ENCODE peak calls at places on chromosomes 11 and 22, in seven cellular contexts. T is activated T-cell treated with anti-CD3 and anti-CD28 coated beads, Interleukin-2, amount 50 U/mL, for 4 hours; D is sciatic nerve; Z is mucosa of descending colon; R is left lung; G is heart left ventricle; E is gastroesophageal sphincter. O is an unnamed sample.

GRCh38 chr11:100942016-100942415 is 187.6 kb downstream of the PGR start:
- ATAC-seq in T (no peak), D (no peak), Z (peak; percentile 49), R (no peak), G (peak; percentile 89), E (no peak), O (no peak)

GRCh38 chr11:117084992-117085391 is 13.2 kb downstream of the SIK3 start:
- ATAC-seq in T (no peak), D (no peak), Z (no peak), R (no peak), G (no peak), E (no peak), O (no peak)

GRCh38 chr11:125429807-125430678 is 66.0 kb downstream of the FEZ1 start:
- ATAC-seq in T (no peak), D (no peak), Z (no peak), R (no peak), G (no peak), E (no peak), O (no peak)

GRCh38 chr11:27972432-27973170 is 135.4 kb downstream of the KIF18A start:
- ATAC-seq in T (no peak), D (no peak), Z (no peak), R (peak; percentile 85), G (no peak), E (no peak), O (peak; percentile 24)

GRCh38 chr11:80595011-80595410 is 1154.2 kb upstream of the TENM4 start:
- ATAC-seq in T (no peak), D (no peak), Z (peak; percentile 70), R (peak; percentile 94), G (no peak), E (no peak), O (no peak)

GRCh38 chr22:29814003-29814402 is 24.1 kb downstream of the ASCC2 start:
- ATAC-seq in T (no peak), D (no peak), Z (no peak), R (no peak), G (peak; percentile 30), E (no peak), O (no peak)

GRCh38 chr11:17171916-17172315 is 35.9 kb downstream of the PIK3C2A start:
- ATAC-seq in T (no peak), D (no peak), Z (no peak), R (peak; percentile 34), G (no peak), E (peak; percentile 70), O (no peak)

GRCh38 chr11:16186680-16187079 is 169.7 kb downstream of the SOX6 start:
- ATAC-seq in T (no peak), D (no peak), Z (peak; percentile 41), R (no peak), G (no peak), E (no peak), O (no peak)

GRCh38 chr11:131693756-131694155 is 323.3 kb downstream of the NTM start:
- ATAC-seq in T (no peak), D (no peak), Z (no peak), R (no peak), G (no peak), E (no peak), O (no peak)

GRCh38 chr11:72773291-72773690 is 20.6 kb downstream of the STARD10 start:
- ATAC-seq in T (no peak), D (peak; percentile 72), Z (peak; percentile 18), R (peak; percentile 58), G (peak; percentile 59), E (peak; percentile 86), O (no peak)

GRCh38 chr11:117259417-117259816 is 26.9 kb downstream of the RNF214 start:
- ATAC-seq in T (no peak), D (no peak), Z (no peak), R (no peak), G (no peak), E (no peak), O (no peak)

GRCh38 chr11:88175004-88175706 is at the start of gene RAB38:
- ATAC-seq in T (peak; percentile 28), D (peak; percentile 54), Z (peak; percentile 78), R (peak; percentile 86), G (no peak), E (peak; percentile 46), O (peak; percentile 56)

GRCh38 chr11:117037279-117037951 is 60.8 kb downstream of the SIK3 start:
- ATAC-seq in T (peak; percentile 54), D (peak; percentile 24), Z (peak; percentile 64), R (peak; percentile 31), G (no peak), E (no peak), O (no peak)

GRCh38 chr11:84247129-84247528 is 961.0 kb upstream of the CCDC90B start:
- ATAC-seq in T (no peak), D (peak; percentile 74), Z (no peak), R (no peak), G (peak; percentile 84), E (no peak), O (no peak)

GRCh38 chr11:45846974-45847907 is at the start of gene CRY2:
- ATAC-seq in T (peak; percentile 91), D (peak; percentile 96), Z (peak; percentile 92), R (peak; percentile 95), G (peak; percentile 94), E (peak; percentile 95), O (peak; percentile 97)

GRCh38 chr11:59659981-59660380 is 8.9 kb downstream of the PATL1 start:
- ATAC-seq in T (no peak), D (no peak), Z (no peak), R (no peak), G (no peak), E (no peak), O (no peak)

GRCh38 chr22:27068121-27068520 is 410.7 kb downstream of the MIAT start:
- ATAC-seq in T (no peak), D (no peak), Z (no peak), R (no peak), G (no peak), E (no peak), O (no peak)

GRCh38 chr11:90204832-90205646 is 17.8 kb downstream of the CHORDC1 start:
- ATAC-seq in T (no peak), D (no peak), Z (peak; percentile 75), R (peak; percentile 87), G (no peak), E (no peak), O (no peak)

GRCh38 chr22:29139965-29140782 is 65.5 kb upstream of the EMID1 start:
- ATAC-seq in T (no peak), D (peak; percentile 87), Z (no peak), R (peak; percentile 78), G (no peak), E (peak; percentile 80), O (no peak)

GRCh38 chr11:116840224-116840745 is 2.9 kb upstream of the APOA1 start:
- ATAC-seq in T (no peak), D (no peak), Z (no peak), R (no peak), G (no peak), E (no peak), O (no peak)

GRCh38 chr11:97269527-97269926 is 879.7 kb downstream of the JRKL start:
- ATAC-seq in T (no peak), D (no peak), Z (no peak), R (no peak), G (no peak), E (no peak), O (no peak)

GRCh38 chr11:17798253-17798652 is 63.7 kb downstream of the KCNC1 start:
- ATAC-seq in T (no peak), D (no peak), Z (no peak), R (no peak), G (peak; percentile 90), E (peak; percentile 53), O (no peak)

GRCh38 chr11:77299528-77299993 is 1.9 kb downstream of the GDPD4 start:
- ATAC-seq in T (no peak), D (no peak), Z (peak; percentile 90), R (no peak), G (no peak), E (no peak), O (no peak)

GRCh38 chr22:42747701-42748513 is 27.2 kb upstream of the A4GALT start:
- ATAC-seq in T (no peak), D (no peak), Z (no peak), R (no peak), G (no peak), E (no peak), O (no peak)

GRCh38 chr11:130061017-130061416 is 8.7 kb upstream of the APLP2 start:
- ATAC-seq in T (no peak), D (no peak), Z (no peak), R (no peak), G (no peak), E (no peak), O (no peak)

GRCh38 chr22:36510966-36511881 is 4.4 kb upstream of the FOXRED2 start:
- ATAC-seq in T (no peak), D (no peak), Z (peak; percentile 28), R (peak; percentile 12), G (no peak), E (peak; percentile 11), O (no peak)

GRCh38 chr22:30047364-30047738 is 32.9 kb upstream of the HORMAD2 start:
- ATAC-seq in T (no peak), D (no peak), Z (peak; percentile 80), R (peak; percentile 24), G (no peak), E (no peak), O (no peak)

GRCh38 chr11:82967381-82967780 is 65.8 kb downstream of the DDIAS start:
- ATAC-seq in T (no peak), D (no peak), Z (no peak), R (no peak), G (no peak), E (no peak), O (no peak)

GRCh38 chr22:44573451-44573850 is 75.4 kb upstream of the RTL6 start:
- ATAC-seq in T (no peak), D (no peak), Z (no peak), R (no peak), G (no peak), E (no peak), O (no peak)

GRCh38 chr22:27874185-27874584 is 44.9 kb downstream of the PITPNB start:
- ATAC-seq in T (no peak), D (peak; percentile 72), Z (no peak), R (no peak), G (no peak), E (peak; percentile 46), O (no peak)

GRCh38 chr11:118126082-118126838 is 26.4 kb downstream of the SCN4B start:
- ATAC-seq in T (peak; percentile 18), D (no peak), Z (no peak), R (no peak), G (no peak), E (no peak), O (peak; percentile 69)

GRCh38 chr22:33450756-33451155 is 392.6 kb upstream of the SYN3 start:
- ATAC-seq in T (no peak), D (no peak), Z (no peak), R (no peak), G (no peak), E (no peak), O (no peak)

GRCh38 chr22:18048441-18048898 is 24.1 kb upstream of the MICAL3 start:
- ATAC-seq in T (no peak), D (peak; percentile 88), Z (peak; percentile 63), R (peak; percentile 68), G (no peak), E (no peak), O (no peak)

GRCh38 chr11:104033134-104033533 is 3.3 kb upstream of the DDI1 start:
- ATAC-seq in T (no peak), D (no peak), Z (peak; percentile 46), R (no peak), G (no peak), E (peak; percentile 55), O (no peak)

O was measured in stimulated activated memory B cell treated with anti-CD40 and anti-IgM and Interleukin-4, amounts not matched to agents 10 μg/mL and 1 μg/mL and 100 μg/mL, for 72 hours.